ENCODE peak calls at places on chromosomes 11 and 22, in six cellular contexts. K, V, F, J, R and P are unnamed samples.

GRCh38 chr11:130218501-130218900 is 58.9 kb downstream of the ST14 start:
- DNase-seq in J (no peak), R (no peak), V (no peak), F (no peak), K (peak), P (no peak)

GRCh38 chr11:33536178-33536577 is 164.4 kb downstream of the C11orf91 start:
- DNase-seq in V (no peak), F (no peak), J (no peak), R (no peak), K (no peak), P (no peak)

GRCh38 chr11:73178092-73178539 is 36.0 kb upstream of the FCHSD2 start:
- DNase-seq in K (peak), J (peak), F (peak), R (peak), V (peak), P (peak)

GRCh38 chr11:58968251-58968711 is 29.0 kb downstream of the GLYATL1 start:
- DNase-seq in K (peak), F (no peak), J (no peak), V (no peak), R (peak), P (no peak)

GRCh38 chr11:75280770-75281468 is 40.3 kb downstream of the TPBGL start:
- DNase-seq in J (no peak), V (peak), R (no peak), F (no peak), K (no peak), P (no peak)

GRCh38 chr11:121610706-121611105 is 157.9 kb upstream of the SORL1-AS1 start:
- DNase-seq in J (no peak), V (no peak), K (no peak), F (no peak), R (no peak), P (no peak)

GRCh38 chr11:41716862-41717261 is 257.4 kb upstream of the LRRC4C start:
- DNase-seq in K (no peak), V (no peak), R (no peak), F (no peak), J (no peak), P (no peak)

GRCh38 chr11:107545101-107545514 is 20.4 kb downstream of the ALKBH8 start:
- DNase-seq in K (no peak), J (no peak), R (peak), V (no peak), F (peak), P (no peak)

GRCh38 chr11:120608760-120609211 is 97.2 kb downstream of the GRIK4 start:
- DNase-seq in F (no peak), V (no peak), J (peak), K (peak), R (peak), P (peak)

GRCh38 chr11:20707876-20708275 is 38.5 kb downstream of the NELL1 start:
- DNase-seq in J (no peak), R (no peak), K (no peak), F (no peak), V (no peak), P (no peak)

GRCh38 chr11:1931791-1932480 is 12.4 kb downstream of the TNNT3 start:
- DNase-seq in V (no peak), J (no peak), R (no peak), F (no peak), K (no peak), P (no peak)

GRCh38 chr22:45271667-45272188 is 13.0 kb upstream of the UPK3A start:
- DNase-seq in J (no peak), F (no peak), R (no peak), K (peak), V (peak), P (no peak)

GRCh38 chr22:45866398-45867117 is 110.4 kb downstream of the WNT7B start:
- DNase-seq in J (no peak), K (no peak), R (no peak), F (no peak), V (no peak), P (no peak)

GRCh38 chr11:123033895-123034294 is 28.0 kb downstream of the HSPA8 start:
- DNase-seq in V (no peak), J (no peak), F (peak), R (no peak), K (no peak), P (no peak)

GRCh38 chr11:39664023-39664422 is 1795.4 kb downstream of the LRRC4C start:
- DNase-seq in J (no peak), K (no peak), R (no peak), F (no peak), V (no peak), P (no peak)

GRCh38 chr11:102494216-102494615 is 36.3 kb downstream of the MMP7 start:
- DNase-seq in F (peak), R (peak), K (no peak), V (no peak), J (peak), P (peak)

GRCh38 chr11:112751763-112752162 is 209.5 kb upstream of the NCAM1 start:
- DNase-seq in F (no peak), J (no peak), V (no peak), R (no peak), K (no peak), P (no peak)

GRCh38 chr11:86515297-86516094 is 140.8 kb downstream of the CCDC81 start:
- DNase-seq in V (no peak), F (peak), K (no peak), J (peak), R (peak), P (peak)

GRCh38 chr11:93248602-93249001 is 50.8 kb upstream of the SLC36A4 start:
- DNase-seq in V (no peak), F (peak), K (no peak), J (peak), R (peak), P (no peak)

GRCh38 chr11:67357831-67358555 is 4.6 kb upstream of the POLD4 start:
- DNase-seq in F (peak), K (no peak), V (no peak), R (peak), J (no peak), P (no peak)

GRCh38 chr11:113114452-113115027 is 153.3 kb downstream of the NCAM1 start:
- DNase-seq in R (peak), J (peak), F (peak), K (peak), V (peak), P (peak)

GRCh38 chr11:88384678-88385015 is 47.1 kb upstream of the CTSC start:
- DNase-seq in F (peak), R (peak), K (no peak), J (no peak), V (no peak), P (no peak)

GRCh38 chr11:124751741-124752470 is at the start of gene VSIG2:
- DNase-seq in J (no peak), R (no peak), V (no peak), F (no peak), K (no peak), P (no peak)

GRCh38 chr11:72232260-72233055 is 7.9 kb downstream of the INPPL1 start:
- DNase-seq in R (no peak), J (no peak), V (no peak), F (no peak), K (peak), P (no peak)

GRCh38 chr22:39666926-39667325 is 96.4 kb downstream of the CACNA1I start:
- DNase-seq in J (no peak), R (no peak), K (no peak), F (no peak), V (no peak), P (no peak)

GRCh38 chr11:126992065-126992803 is 8.3 kb downstream of the KIRREL3 start:
- DNase-seq in F (peak), K (no peak), V (no peak), R (peak), J (peak), P (peak)

GRCh38 chr11:74641905-74642304 is 49.5 kb downstream of the POLD3 start:
- DNase-seq in J (no peak), V (no peak), R (no peak), F (peak), K (no peak), P (peak)

GRCh38 chr11:1837171-1838076 is 1.4 kb upstream of the TNNI2 start:
- DNase-seq in J (peak), V (peak), K (peak), F (peak), R (peak), P (no peak)

GRCh38 chr11:14819596-14819995 is 72.4 kb downstream of the CYP2R1 start:
- DNase-seq in K (no peak), J (no peak), R (no peak), V (no peak), F (no peak), P (no peak)

GRCh38 chr11:100438366-100438765 is 248.7 kb upstream of the ARHGAP42 start:
- DNase-seq in K (no peak), V (no peak), F (no peak), J (no peak), R (no peak), P (no peak)

GRCh38 chr11:126104420-126104819 is 41.8 kb upstream of the CDON start:
- DNase-seq in J (no peak), K (no peak), F (no peak), V (no peak), R (no peak), P (no peak)

GRCh38 chr11:61834278-61835004 is 6.3 kb downstream of the FADS2 start:
- DNase-seq in J (peak), K (no peak), R (peak), F (peak), V (peak), P (no peak)

GRCh38 chr22:36267058-36267457 is 14.1 kb downstream of the APOL1 start:
- DNase-seq in V (no peak), J (no peak), K (no peak), F (no peak), R (no peak), P (no peak)

GRCh38 chr11:122804796-122805195 is 33.5 kb upstream of the CRTAM start:
- DNase-seq in J (no peak), V (no peak), K (no peak), R (no peak), F (no peak), P (no peak)

GRCh38 chr11:48003926-48004325 is 23.6 kb downstream of the PTPRJ start:
- DNase-seq in J (no peak), V (no peak), K (no peak), F (no peak), R (no peak), P (no peak)

GRCh38 chr22:36885474-36885873 is 24.7 kb downstream of the NCF4 start:
- DNase-seq in K (no peak), J (no peak), V (no peak), R (no peak), F (peak), P (no peak)

GRCh38 chr22:33210129-33210784 is 152.1 kb upstream of the SYN3 start:
- DNase-seq in V (no peak), J (no peak), R (peak), K (no peak), F (peak), P (no peak)

GRCh38 chr22:42688241-42688913 is 32.3 kb downstream of the A4GALT start:
- DNase-seq in R (peak), J (peak), F (peak), K (peak), V (peak), P (peak)

GRCh38 chr22:45812910-45813309 is 141.3 kb downstream of the ATXN10 start:
- DNase-seq in F (no peak), R (no peak), K (no peak), J (no peak), V (no peak), P (no peak)

GRCh38 chr22:33807465-33807864 is 112.8 kb downstream of the LARGE1 start:
- DNase-seq in V (no peak), F (peak), J (no peak), R (peak), K (no peak), P (no peak)

GRCh38 chr11:118908931-118909618 is 16.7 kb downstream of the BCL9L start:
- DNase-seq in J (peak), V (peak), R (peak), F (peak), K (peak), P (peak)
- TF ChIP-seq CTCF in J (no peak), V (no peak), R (no peak), F (no peak), K (no peak), P (no peak)

GRCh38 chr22:29477919-29478318 is 2.1 kb upstream of the NEFH start:
- DNase-seq in K (no peak), J (no peak), R (no peak), V (no peak), F (no peak), P (no peak)
- H3K4me3 ChIP-seq in K (no peak), J (no peak), R (no peak), V (peak), F (no peak), P (no peak)

GRCh38 chr11:110479070-110479444 is 49.3 kb downstream of the FDX1 start:
- DNase-seq in J (no peak), K (no peak), V (no peak), R (no peak), F (no peak), P (no peak)

GRCh38 chr11:110481523-110481922 is 51.8 kb downstream of the FDX1 start:
- DNase-seq in J (no peak), V (no peak), R (no peak), F (no peak), K (no peak), P (no peak)

GRCh38 chr11:110474578-110474977 is 44.8 kb downstream of the FDX1 start:
- DNase-seq in R (no peak), V (no peak), F (no peak), K (no peak), J (no peak), P (no peak)

GRCh38 chr11:110479445-110480101 is 49.8 kb downstream of the FDX1 start:
- DNase-seq in F (peak), K (no peak), J (no peak), V (peak), R (peak), P (peak)

DNA sequence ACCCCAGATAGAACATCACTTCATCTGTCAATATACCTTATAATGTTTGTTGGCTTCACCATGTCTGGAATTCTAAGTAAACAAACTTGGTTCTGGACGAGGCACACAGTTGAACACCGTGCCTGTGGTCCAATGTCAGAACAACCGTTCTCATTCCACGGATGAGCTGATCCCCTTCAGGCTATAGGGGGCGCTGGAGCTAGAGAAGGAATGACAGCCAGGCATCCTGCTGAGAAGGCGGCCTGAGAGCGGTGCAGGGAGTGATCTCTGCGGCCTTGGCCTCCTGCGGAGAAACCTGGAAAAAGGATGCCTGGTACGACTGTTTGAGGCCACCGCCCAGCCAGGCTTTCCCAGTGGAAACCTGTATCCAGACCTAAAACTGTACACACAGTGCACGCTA is 48.7 kb downstream of the FDX1 start:
- DNase-seq in V (no peak), J (no peak), K (no peak), R (no peak), F (no peak), P (no peak)
- TF ChIP-seq CTCF in V (no peak), J (no peak), K (no peak), R (peak), F (peak), P (no peak)

GRCh38 chr11:64206457-64207246 is at the start of gene FERMT3:
- DNase-seq in F (no peak), K (no peak), V (peak), R (no peak), J (no peak), P (no peak)
- H3K4me3 ChIP-seq in F (peak), K (peak), V (peak), R (no peak), J (no peak), P (no peak)

GRCh38 chr11:78841451-78842060 is 266.9 kb upstream of the NARS2 start:
- DNase-seq in R (peak), K (no peak), J (peak), F (no peak), V (no peak), P (no peak)
- TF ChIP-seq CTCF in R (no peak), K (no peak), J (no peak), F (no peak), V (no peak), P (no peak)

GRCh38 chr11:19398772-19399542 is 158.2 kb upstream of the E2F8 start:
- DNase-seq in F (peak), R (peak), K (no peak), V (no peak), J (peak), P (peak)
- H3K4me3 ChIP-seq in F (peak), R (no peak), K (no peak), V (no peak), J (no peak), P (no peak)

DNA sequence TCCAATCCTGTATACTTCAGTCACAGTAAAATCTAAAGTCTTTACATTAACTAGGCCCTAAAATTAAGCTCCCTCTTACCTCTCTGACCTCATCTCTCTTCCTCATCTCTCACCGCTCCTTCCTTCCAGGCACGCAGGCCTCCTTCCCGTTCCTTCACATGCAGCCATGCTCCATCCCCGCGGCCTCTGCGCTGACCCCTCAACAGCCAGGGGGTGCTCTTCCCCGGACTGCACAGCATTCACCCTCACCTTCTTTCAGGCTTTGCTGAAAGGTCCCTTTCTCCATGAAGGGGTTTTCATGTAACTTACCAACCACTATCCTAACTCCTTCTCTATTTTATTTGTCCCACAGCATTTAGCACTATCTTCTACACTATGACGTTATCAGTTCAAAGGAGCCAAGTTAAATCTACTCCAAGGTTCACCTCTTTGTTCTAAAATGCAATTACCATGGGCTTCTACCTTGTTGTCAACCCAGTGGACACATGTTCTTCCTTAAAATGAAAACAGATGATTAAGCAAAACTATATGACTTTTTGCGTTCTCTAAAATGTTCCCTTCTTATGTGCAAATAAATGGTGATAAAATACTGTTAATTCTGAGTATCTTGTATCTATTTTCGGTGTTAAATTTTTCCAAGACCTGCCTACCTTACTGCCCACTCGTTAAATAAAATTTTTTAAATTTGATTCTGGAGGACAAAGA is 57.8 kb upstream of the APOA1 start:
- DNase-seq in K (no peak), V (no peak), J (no peak), F (peak), R (no peak), P (no peak)
- TF ChIP-seq CTCF in K (no peak), V (peak), J (peak), F (peak), R (peak), P (peak)

GRCh38 chr11:99020324-99021225 is at the start of gene CNTN5:
- DNase-seq in R (no peak), J (no peak), K (no peak), V (peak), F (peak), P (no peak)

GRCh38 chr11:99015634-99016454 is 4.9 kb upstream of the CNTN5 start:
- DNase-seq in K (no peak), V (no peak), F (peak), J (peak), R (peak), P (peak)

GRCh38 chr11:99019676-99020075 is 1.1 kb upstream of the CNTN5 start:
- DNase-seq in J (no peak), K (no peak), R (no peak), F (no peak), V (no peak), P (no peak)
- H3K4me3 ChIP-seq in J (no peak), K (no peak), R (no peak), F (no peak), V (no peak), P (no peak)

GRCh38 chr11:24697722-24698121 is 200.9 kb downstream of the LUZP2 start:
- DNase-seq in V (no peak), R (peak), F (peak), J (peak), K (no peak), P (no peak)
- TF ChIP-seq CTCF in V (no peak), R (no peak), F (no peak), J (no peak), K (no peak), P (no peak)

DNA sequence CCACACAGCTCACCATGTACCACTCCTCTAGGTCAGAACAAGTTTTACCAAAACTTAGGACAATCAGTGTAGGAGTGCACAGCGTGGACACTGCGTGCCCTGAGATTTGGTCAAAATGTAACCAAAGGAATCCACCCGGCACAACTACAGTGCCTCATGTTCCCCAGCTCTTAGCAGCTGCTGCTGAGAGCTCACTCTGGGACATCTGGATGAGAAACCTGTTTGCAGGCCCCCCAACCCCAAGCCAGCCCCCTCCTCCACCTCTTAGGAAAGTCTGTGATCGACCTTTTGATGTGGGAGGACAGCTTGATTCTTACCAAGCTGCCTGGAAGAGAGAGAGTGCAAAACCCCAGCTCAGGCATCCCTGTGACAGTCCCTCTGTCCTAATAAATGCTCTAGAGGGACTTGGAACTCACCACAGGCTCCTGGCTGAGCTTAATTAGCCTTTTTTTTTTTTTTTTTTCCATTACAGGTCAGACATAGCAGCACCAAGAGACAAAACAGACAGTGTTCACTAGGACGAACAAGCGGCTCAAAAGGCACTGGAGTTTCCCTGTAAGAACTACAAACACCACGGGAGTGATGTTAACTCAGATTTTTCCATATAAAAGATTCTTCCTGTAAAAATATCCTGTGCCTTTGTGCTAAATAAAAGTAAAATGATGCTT is 101.2 kb upstream of the AKIP1 start:
- DNase-seq in J (no peak), K (no peak), F (no peak), V (no peak), R (no peak), P (no peak)
- H3K4me3 ChIP-seq in J (peak), K (peak), F (peak), V (peak), R (peak), P (peak)